ENCODE peak calls at places on chromosome 6, in five cellular contexts. One of them, this sample, is unnamed.

GRCh38 chr6:116210750-116211425 is 43.0 kb downstream of the TSPYL4 start:
- DNase-seq in neuronal stem cell: no peak
- DNase-seq in Peyer's patch: no peak
- DNase-seq in thyroid gland: peak; percentile 75
- DNase-seq in PC-9: peak; percentile 73
- DNase-seq in this sample: no peak

GRCh38 chr6:62285612-62286469 is at the start of gene KHDRBS2:
- DNase-seq in neuronal stem cell: peak; percentile 85
- DNase-seq in Peyer's patch: peak; percentile 90
- DNase-seq in thyroid gland: peak; percentile 97
- DNase-seq in PC-9: no peak
- DNase-seq in this sample: peak; percentile 15

GRCh38 chr6:35497571-35498406 is 910 bp upstream of the TEAD3 start:
- DNase-seq in neuronal stem cell: peak; percentile 48
- DNase-seq in Peyer's patch: peak; percentile 33
- DNase-seq in thyroid gland: peak; percentile 51
- DNase-seq in PC-9: no peak
- DNase-seq in this sample: peak; percentile 57

GRCh38 chr6:18155273-18155863 is at the start of gene KDM1B:
- DNase-seq in neuronal stem cell: peak; percentile 98
- DNase-seq in Peyer's patch: peak; percentile 97
- DNase-seq in thyroid gland: peak; percentile 98
- DNase-seq in PC-9: peak; percentile 88
- DNase-seq in this sample: peak; percentile 100

GRCh38 chr6:150654671-150655070 is 55.0 kb downstream of the PLEKHG1 start:
- DNase-seq in neuronal stem cell: no peak
- DNase-seq in Peyer's patch: no peak
- DNase-seq in thyroid gland: no peak
- DNase-seq in PC-9: no peak
- DNase-seq in this sample: no peak

GRCh38 chr6:55617272-55617671 is 38.3 kb upstream of the HMGCLL1 start:
- DNase-seq in neuronal stem cell: no peak
- DNase-seq in Peyer's patch: no peak
- DNase-seq in thyroid gland: no peak
- DNase-seq in PC-9: no peak
- DNase-seq in this sample: peak; percentile 53

GRCh38 chr6:89281779-89282246 is 33.3 kb downstream of the GABRR2 start:
- DNase-seq in neuronal stem cell: peak; percentile 20
- DNase-seq in Peyer's patch: peak; percentile 35
- DNase-seq in thyroid gland: peak; percentile 19
- DNase-seq in PC-9: no peak
- DNase-seq in this sample: peak; percentile 78

GRCh38 chr6:45681860-45682488 is 304.2 kb upstream of the SUPT3H start:
- DNase-seq in neuronal stem cell: no peak
- DNase-seq in Peyer's patch: peak; percentile 77
- DNase-seq in thyroid gland: no peak
- DNase-seq in PC-9: peak; percentile 40
- DNase-seq in this sample: no peak

GRCh38 chr6:169165561-169166300 is 87.9 kb downstream of the THBS2 start:
- DNase-seq in neuronal stem cell: no peak
- DNase-seq in Peyer's patch: no peak
- DNase-seq in thyroid gland: no peak
- DNase-seq in PC-9: no peak
- DNase-seq in this sample: no peak

GRCh38 chr6:141866731-141867502 is 265.8 kb upstream of the GJE1 start:
- DNase-seq in neuronal stem cell: no peak
- DNase-seq in Peyer's patch: no peak
- DNase-seq in thyroid gland: no peak
- DNase-seq in PC-9: no peak
- DNase-seq in this sample: no peak

GRCh38 chr6:83057705-83058321 is 7.8 kb downstream of the UBE3D start:
- DNase-seq in neuronal stem cell: no peak
- DNase-seq in Peyer's patch: peak; percentile 19
- DNase-seq in thyroid gland: peak; percentile 32
- DNase-seq in PC-9: no peak
- DNase-seq in this sample: peak; percentile 45

GRCh38 chr6:144758602-144759001 is 473.5 kb downstream of the UTRN start:
- DNase-seq in neuronal stem cell: no peak
- DNase-seq in Peyer's patch: no peak
- DNase-seq in thyroid gland: no peak
- DNase-seq in PC-9: peak; percentile 69
- DNase-seq in this sample: no peak

GRCh38 chr6:7241709-7242645 is 71.0 kb downstream of the SSR1 start:
- DNase-seq in neuronal stem cell: no peak
- DNase-seq in Peyer's patch: no peak
- DNase-seq in thyroid gland: peak; percentile 38
- DNase-seq in PC-9: no peak
- DNase-seq in this sample: no peak

GRCh38 chr6:34135541-34135940 is 10.3 kb downstream of the GRM4 start:
- DNase-seq in neuronal stem cell: no peak
- DNase-seq in Peyer's patch: no peak
- DNase-seq in thyroid gland: no peak
- DNase-seq in PC-9: no peak
- DNase-seq in this sample: no peak

GRCh38 chr6:15089569-15090144 is 156.2 kb upstream of the JARID2 start:
- DNase-seq in neuronal stem cell: no peak
- DNase-seq in Peyer's patch: no peak
- DNase-seq in thyroid gland: peak; percentile 69
- DNase-seq in PC-9: peak; percentile 84
- DNase-seq in this sample: no peak

GRCh38 chr6:104862456-104862855 is 2.7 kb upstream of the HACE1 start:
- DNase-seq in neuronal stem cell: no peak
- DNase-seq in Peyer's patch: no peak
- DNase-seq in thyroid gland: no peak
- DNase-seq in PC-9: no peak
- DNase-seq in this sample: no peak

GRCh38 chr6:131852200-131852599 is 44.4 kb downstream of the ENPP1 start:
- DNase-seq in neuronal stem cell: no peak
- DNase-seq in Peyer's patch: no peak
- DNase-seq in thyroid gland: no peak
- DNase-seq in PC-9: no peak
- DNase-seq in this sample: no peak

GRCh38 chr6:37480951-37481597 is 18.6 kb downstream of the CCDC167 start:
- DNase-seq in neuronal stem cell: no peak
- DNase-seq in Peyer's patch: no peak
- DNase-seq in thyroid gland: no peak
- DNase-seq in PC-9: no peak
- DNase-seq in this sample: no peak

GRCh38 chr6:46380152-46380807 is 111.0 kb downstream of the RCAN2 start:
- DNase-seq in neuronal stem cell: no peak
- DNase-seq in Peyer's patch: no peak
- DNase-seq in thyroid gland: peak; percentile 61
- DNase-seq in PC-9: no peak
- DNase-seq in this sample: no peak

GRCh38 chr6:34610819-34611477 is 54.8 kb upstream of the SPDEF start:
- DNase-seq in neuronal stem cell: no peak
- DNase-seq in Peyer's patch: no peak
- DNase-seq in thyroid gland: no peak
- DNase-seq in PC-9: peak; percentile 72
- DNase-seq in this sample: no peak

GRCh38 chr6:111105578-111105977 is 18.3 kb downstream of the SLC16A10 start:
- DNase-seq in neuronal stem cell: no peak
- DNase-seq in Peyer's patch: no peak
- DNase-seq in thyroid gland: peak; percentile 97
- DNase-seq in PC-9: no peak
- DNase-seq in this sample: peak; percentile 10

GRCh38 chr6:32462609-32463008 is 22.9 kb downstream of the HLA-DRA start:
- DNase-seq in neuronal stem cell: no peak
- DNase-seq in Peyer's patch: no peak
- DNase-seq in thyroid gland: no peak
- DNase-seq in PC-9: no peak
- DNase-seq in this sample: no peak

GRCh38 chr6:137543114-137543513 is 48.9 kb upstream of the OLIG3 start:
- DNase-seq in neuronal stem cell: no peak
- DNase-seq in Peyer's patch: no peak
- DNase-seq in thyroid gland: no peak
- DNase-seq in PC-9: no peak
- DNase-seq in this sample: no peak

GRCh38 chr6:159213401-159213800 is 44.2 kb downstream of the FNDC1 start:
- DNase-seq in neuronal stem cell: no peak
- DNase-seq in Peyer's patch: no peak
- DNase-seq in thyroid gland: no peak
- DNase-seq in PC-9: no peak
- DNase-seq in this sample: no peak

GRCh38 chr6:144659202-144659731 is 374.1 kb downstream of the UTRN start:
- DNase-seq in neuronal stem cell: peak; percentile 54
- DNase-seq in Peyer's patch: no peak
- DNase-seq in thyroid gland: peak; percentile 85
- DNase-seq in PC-9: no peak
- DNase-seq in this sample: no peak

GRCh38 chr6:104639671-104640070 is 220.0 kb downstream of the HACE1 start:
- DNase-seq in neuronal stem cell: no peak
- DNase-seq in Peyer's patch: no peak
- DNase-seq in thyroid gland: no peak
- DNase-seq in PC-9: no peak
- DNase-seq in this sample: no peak

GRCh38 chr6:37323568-37323967 is 30.2 kb upstream of the RNF8 start:
- DNase-seq in neuronal stem cell: no peak
- DNase-seq in Peyer's patch: no peak
- DNase-seq in thyroid gland: no peak
- DNase-seq in PC-9: no peak
- DNase-seq in this sample: peak; percentile 39

GRCh38 chr6:13445005-13445743 is 42.2 kb downstream of the GFOD1 start:
- DNase-seq in neuronal stem cell: no peak
- DNase-seq in Peyer's patch: peak; percentile 64
- DNase-seq in thyroid gland: peak; percentile 89
- DNase-seq in PC-9: no peak
- DNase-seq in this sample: no peak

GRCh38 chr6:163369122-163369521 is 45.4 kb upstream of the QKI start:
- DNase-seq in neuronal stem cell: no peak
- DNase-seq in Peyer's patch: no peak
- DNase-seq in thyroid gland: no peak
- DNase-seq in PC-9: no peak
- DNase-seq in this sample: peak; percentile 20

GRCh38 chr6:39882567-39882953 is 51.7 kb downstream of the MOCS1 start:
- DNase-seq in neuronal stem cell: no peak
- DNase-seq in Peyer's patch: no peak
- DNase-seq in thyroid gland: peak; percentile 72
- DNase-seq in PC-9: no peak
- DNase-seq in this sample: no peak

GRCh38 chr6:141153563-141153962 is 979.2 kb upstream of the GJE1 start:
- DNase-seq in neuronal stem cell: no peak
- DNase-seq in Peyer's patch: no peak
- DNase-seq in thyroid gland: no peak
- DNase-seq in PC-9: no peak
- DNase-seq in this sample: no peak

GRCh38 chr6:83221886-83222479 is 28.8 kb downstream of the RWDD2A start:
- DNase-seq in neuronal stem cell: peak; percentile 29
- DNase-seq in Peyer's patch: no peak
- DNase-seq in thyroid gland: no peak
- DNase-seq in PC-9: no peak
- DNase-seq in this sample: no peak

GRCh38 chr6:7283676-7284075 is 29.3 kb downstream of the SSR1 start:
- DNase-seq in neuronal stem cell: no peak
- DNase-seq in Peyer's patch: no peak
- DNase-seq in thyroid gland: peak; percentile 58
- DNase-seq in PC-9: no peak
- DNase-seq in this sample: no peak

GRCh38 chr6:121222656-121223055 is 111.6 kb downstream of the TBC1D32 start:
- DNase-seq in neuronal stem cell: no peak
- DNase-seq in Peyer's patch: no peak
- DNase-seq in thyroid gland: no peak
- DNase-seq in PC-9: peak; percentile 48
- DNase-seq in this sample: no peak

GRCh38 chr6:15616266-15616665 is 46.6 kb downstream of the DTNBP1 start:
- DNase-seq in neuronal stem cell: no peak
- DNase-seq in Peyer's patch: no peak
- DNase-seq in thyroid gland: peak; percentile 20
- DNase-seq in PC-9: no peak
- DNase-seq in this sample: peak; percentile 25

GRCh38 chr6:141169419-141169818 is 963.3 kb upstream of the GJE1 start:
- DNase-seq in neuronal stem cell: no peak
- DNase-seq in Peyer's patch: no peak
- DNase-seq in thyroid gland: no peak
- DNase-seq in PC-9: no peak
- DNase-seq in this sample: no peak

GRCh38 chr6:158999154-158999668 is 791 bp downstream of the RSPH3 start:
- DNase-seq in neuronal stem cell: no peak
- DNase-seq in Peyer's patch: no peak
- DNase-seq in thyroid gland: no peak
- DNase-seq in PC-9: no peak
- DNase-seq in this sample: no peak

GRCh38 chr6:2875840-2876207 is 27.3 kb downstream of the SERPINB9 start:
- DNase-seq in neuronal stem cell: no peak
- DNase-seq in Peyer's patch: peak; percentile 75
- DNase-seq in thyroid gland: peak; percentile 53
- DNase-seq in PC-9: no peak
- DNase-seq in this sample: no peak

DNA sequence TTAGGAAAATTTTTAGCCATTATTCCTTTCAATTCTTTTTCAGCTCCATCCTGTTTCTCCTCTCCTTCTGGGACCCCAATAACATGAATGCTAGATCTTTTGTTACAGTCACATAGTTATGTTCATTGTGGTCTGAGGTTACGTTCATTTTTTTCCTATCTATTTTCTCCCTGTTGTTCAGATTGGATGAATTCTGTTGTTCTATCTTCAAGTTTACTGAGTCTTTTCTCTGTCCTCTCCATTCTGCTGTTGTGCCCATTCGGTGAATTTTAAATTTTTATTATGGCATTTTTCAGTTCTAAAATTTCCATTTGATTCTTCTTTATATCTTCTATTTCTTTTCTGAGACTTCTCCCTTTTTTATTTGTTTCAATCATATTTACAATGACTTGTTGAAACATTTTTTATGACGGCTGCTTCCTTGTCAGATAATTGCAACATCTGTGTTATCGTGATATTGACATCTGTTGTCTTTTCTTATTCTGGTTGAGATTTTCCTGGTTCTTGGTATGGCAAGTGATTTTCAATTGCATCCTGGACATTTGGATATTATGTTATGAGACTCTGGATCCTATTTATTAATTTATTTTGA is 12.6 kb upstream of the DDR1 start:
- DNase-seq in neuronal stem cell: no peak
- DNase-seq in Peyer's patch: no peak
- DNase-seq in thyroid gland: no peak
- DNase-seq in PC-9: no peak
- DNase-seq in this sample: no peak
- H3K9me3 ChIP-seq in neuronal stem cell: peaks cover 30% of the 10 kb centered on the region
- H3K9me3 ChIP-seq in Peyer's patch: no peaks in the 10 kb centered on the region
- H3K9me3 ChIP-seq in thyroid gland: no peaks in the 10 kb centered on the region
- H3K9me3 ChIP-seq in PC-9: peaks cover 16% of the 10 kb centered on the region
- H3K9me3 ChIP-seq in this sample: peaks cover 50% of the 10 kb centered on the region

GRCh38 chr6:54020311-54020710 is 90.9 kb upstream of the MLIP start:
- DNase-seq in neuronal stem cell: no peak
- DNase-seq in Peyer's patch: no peak
- DNase-seq in thyroid gland: no peak
- DNase-seq in PC-9: no peak
- DNase-seq in this sample: no peak
- H3K4me3 ChIP-seq in neuronal stem cell: no peak overlapping the region
- H3K4me3 ChIP-seq in Peyer's patch: no peak overlapping the region
- H3K4me3 ChIP-seq in thyroid gland: no peak overlapping the region
- H3K4me3 ChIP-seq in PC-9: no peak overlapping the region
- H3K4me3 ChIP-seq in this sample: no peak overlapping the region

GRCh38 chr6:4864534-4864933 is 88.3 kb downstream of the CDYL start:
- DNase-seq in neuronal stem cell: no peak
- DNase-seq in Peyer's patch: no peak
- DNase-seq in thyroid gland: no peak
- DNase-seq in PC-9: no peak
- DNase-seq in this sample: no peak
- H3K9me3 ChIP-seq in neuronal stem cell: peaks cover 25% of the 10 kb centered on the region
- H3K9me3 ChIP-seq in Peyer's patch: no peaks in the 10 kb centered on the region
- H3K9me3 ChIP-seq in thyroid gland: no peaks in the 10 kb centered on the region
- H3K9me3 ChIP-seq in PC-9: peaks cover 16% of the 10 kb centered on the region
- H3K9me3 ChIP-seq in this sample: peaks cover 5% of the 10 kb centered on the region

GRCh38 chr6:29531668-29532067 is 27.9 kb downstream of the UBD start:
- DNase-seq in neuronal stem cell: no peak
- DNase-seq in Peyer's patch: no peak
- DNase-seq in thyroid gland: no peak
- DNase-seq in PC-9: no peak
- DNase-seq in this sample: no peak
- H3K4me3 ChIP-seq in neuronal stem cell: no peak overlapping the region
- H3K4me3 ChIP-seq in Peyer's patch: no peak overlapping the region
- H3K4me3 ChIP-seq in thyroid gland: no peak overlapping the region
- H3K4me3 ChIP-seq in PC-9: no peak overlapping the region
- H3K4me3 ChIP-seq in this sample: no peak overlapping the region

This sample was measured in WERI-Rb-1.